ENCODE peak calls at places on chromosomes 4 and X, in five cellular contexts. U is choroid plexus epithelial cell, O is hepatic stellate cell, I is ecto neural progenitor cell, E is kidney. F is an unnamed sample.

GRCh38 chr4:5887361-5888221 is 5.3 kb downstream of the CRMP1 start:
- DNase-seq in U (no peak), O (no peak), I (peak), E (no peak), F (peak)

GRCh38 chr4:108170729-108171540 is 2.2 kb upstream of the LEF1 start:
- DNase-seq in U (no peak), O (no peak), I (no peak), E (no peak), F (peak)

GRCh38 chr4:1278336-1278670 is 11.4 kb upstream of the MAEA start:
- DNase-seq in U (no peak), O (no peak), I (no peak), E (no peak), F (no peak)

GRCh38 chr4:122798101-122798500 is 28.5 kb upstream of the FGF2 start:
- DNase-seq in U (peak), O (peak), I (no peak), E (peak), F (no peak)

GRCh38 chrX:11666180-11666579 is 460 bp upstream of the ARHGAP6 start:
- DNase-seq in U (no peak), O (no peak), I (peak), E (peak), F (peak)

GRCh38 chr4:171875291-171875690 is 62.1 kb downstream of the GALNTL6 start:
- DNase-seq in U (no peak), O (no peak), I (no peak), E (no peak), F (no peak)

GRCh38 chr4:39446842-39447573 is 11.7 kb downstream of the RPL9 start:
- DNase-seq in U (peak), O (no peak), I (peak), E (peak), F (peak)

GRCh38 chr4:80268081-80268823 is 1.8 kb downstream of the FGF5 start:
- DNase-seq in U (no peak), O (peak), I (no peak), E (no peak), F (peak)

GRCh38 chr4:142272452-142272851 is 573.6 kb downstream of the INPP4B start:
- DNase-seq in U (no peak), O (no peak), I (no peak), E (no peak), F (no peak)

GRCh38 chr4:55951191-55951922 is 2.6 kb downstream of the CEP135 start:
- DNase-seq in U (no peak), O (no peak), I (no peak), E (no peak), F (no peak)

GRCh38 chr4:57023104-57023503 is 44.4 kb downstream of the POLR2B start:
- DNase-seq in U (peak), O (peak), I (no peak), E (no peak), F (no peak)

GRCh38 chr4:119209077-119209476 is 3.4 kb upstream of the USP53 start:
- DNase-seq in U (peak), O (peak), I (no peak), E (no peak), F (no peak)

GRCh38 chrX:39073131-39073530 is 271.9 kb downstream of the MID1IP1 start:
- DNase-seq in U (no peak), O (no peak), I (no peak), E (no peak), F (no peak)

GRCh38 chr4:45292844-45293243 is 566.5 kb upstream of the GNPDA2 start:
- DNase-seq in U (no peak), O (no peak), I (no peak), E (peak), F (no peak)

GRCh38 chrX:13078739-13079444 is 34.5 kb upstream of the FAM9C start:
- DNase-seq in U (peak), O (peak), I (no peak), E (no peak), F (peak)

GRCh38 chrX:132651411-132652086 is 162.7 kb upstream of the MBNL3 start:
- DNase-seq in U (no peak), O (no peak), I (no peak), E (no peak), F (no peak)

GRCh38 chr4:139900964-139901376 is 235.4 kb downstream of the MGST2 start:
- DNase-seq in U (no peak), O (no peak), I (no peak), E (no peak), F (no peak)

GRCh38 chr4:15805583-15806517 is 27.7 kb downstream of the CD38 start:
- DNase-seq in U (peak), O (peak), I (no peak), E (no peak), F (peak)

GRCh38 chr4:16250665-16251365 is 24.5 kb upstream of the TAPT1 start:
- DNase-seq in U (peak), O (no peak), I (no peak), E (no peak), F (no peak)

GRCh38 chrX:115268421-115268820 is 21.1 kb upstream of the LUZP4 start:
- DNase-seq in U (peak), O (no peak), I (no peak), E (no peak), F (no peak)

GRCh38 chrX:105876658-105877057 is 54.3 kb downstream of the NRK start:
- DNase-seq in U (peak), O (no peak), I (no peak), E (no peak), F (no peak)

GRCh38 chrX:47562615-47563243 is 1.7 kb downstream of the ARAF start:
- DNase-seq in U (peak), O (no peak), I (no peak), E (no peak), F (no peak)

GRCh38 chrX:109624641-109625311 is at the start of gene KCNE5:
- DNase-seq in U (no peak), O (no peak), I (peak), E (peak), F (peak)

GRCh38 chr4:150402968-150403367 is 179.0 kb upstream of the MAB21L2 start:
- DNase-seq in U (peak), O (no peak), I (no peak), E (peak), F (peak)

GRCh38 chrX:84160736-84161135 is 27.3 kb downstream of the RPS6KA6 start:
- DNase-seq in U (no peak), O (no peak), I (no peak), E (no peak), F (no peak)

GRCh38 chr4:114976901-114977300 is 136.5 kb downstream of the NDST4 start:
- DNase-seq in U (no peak), O (no peak), I (no peak), E (no peak), F (no peak)

GRCh38 chr4:8644461-8644891 is 51.9 kb downstream of the CPZ start:
- DNase-seq in U (no peak), O (no peak), I (peak), E (no peak), F (peak)

GRCh38 chrX:9370888-9371287 is 94.0 kb upstream of the TBL1X start:
- DNase-seq in U (no peak), O (no peak), I (no peak), E (no peak), F (no peak)

GRCh38 chr4:169241480-169241879 is 29.3 kb downstream of the SH3RF1 start:
- DNase-seq in U (peak), O (no peak), I (no peak), E (no peak), F (no peak)